ENCODE peak calls at places on chromosomes 5 and 9, in nine cellular contexts. One of them, this sample, is unnamed.

GRCh38 chr9:74284596-74284995 is 212.5 kb upstream of the RORB start:
- DNase-seq in mesendoderm: no peak
- DNase-seq in effector memory CD4-positive, alpha-beta T cell: no peak
- DNase-seq in CD4-positive, alpha-beta memory T cell: no peak
- DNase-seq in sigmoid colon: no peak
- DNase-seq in mesenchymal stem cell: no peak
- DNase-seq in neuronal stem cell: no peak
- DNase-seq in pancreas: no peak
- DNase-seq in body of pancreas: no peak
- DNase-seq in this sample: no peak

GRCh38 chr5:96250782-96251181 is 182.3 kb downstream of the PCSK1 start:
- DNase-seq in mesendoderm: no peak
- DNase-seq in mesenchymal stem cell: no peak
- DNase-seq in effector memory CD4-positive, alpha-beta T cell: no peak
- DNase-seq in CD4-positive, alpha-beta memory T cell: no peak
- DNase-seq in body of pancreas: no peak
- DNase-seq in sigmoid colon: no peak
- DNase-seq in pancreas: no peak
- DNase-seq in neuronal stem cell: no peak
- DNase-seq in this sample: no peak

GRCh38 chr9:37953775-37954437 is 50.0 kb upstream of the SLC25A51 start:
- DNase-seq in effector memory CD4-positive, alpha-beta T cell: no peak
- DNase-seq in CD4-positive, alpha-beta memory T cell: no peak
- DNase-seq in pancreas: no peak
- DNase-seq in body of pancreas: no peak
- DNase-seq in mesenchymal stem cell: peak; percentile 99
- DNase-seq in mesendoderm: peak; percentile 56
- DNase-seq in neuronal stem cell: no peak
- DNase-seq in sigmoid colon: no peak
- DNase-seq in this sample: peak; percentile 92

GRCh38 chr5:43631182-43631910 is 28.4 kb downstream of the NNT start:
- DNase-seq in mesenchymal stem cell: peak; percentile 84
- DNase-seq in sigmoid colon: peak; percentile 71
- DNase-seq in CD4-positive, alpha-beta memory T cell: peak; percentile 37
- DNase-seq in effector memory CD4-positive, alpha-beta T cell: no peak
- DNase-seq in mesendoderm: peak; percentile 91
- DNase-seq in pancreas: peak; percentile 47
- DNase-seq in neuronal stem cell: peak; percentile 65
- DNase-seq in body of pancreas: peak; percentile 69
- DNase-seq in this sample: no peak

GRCh38 chr9:131872006-131872405 is 132.1 kb upstream of the RAPGEF1 start:
- DNase-seq in sigmoid colon: no peak
- DNase-seq in body of pancreas: no peak
- DNase-seq in CD4-positive, alpha-beta memory T cell: no peak
- DNase-seq in effector memory CD4-positive, alpha-beta T cell: no peak
- DNase-seq in pancreas: no peak
- DNase-seq in neuronal stem cell: no peak
- DNase-seq in mesendoderm: peak; percentile 32
- DNase-seq in mesenchymal stem cell: no peak
- DNase-seq in this sample: no peak

GRCh38 chr9:128819716-128820664 is 1.7 kb downstream of the ENDOG start:
- DNase-seq in effector memory CD4-positive, alpha-beta T cell: no peak
- DNase-seq in neuronal stem cell: no peak
- DNase-seq in body of pancreas: peak; percentile 27
- DNase-seq in CD4-positive, alpha-beta memory T cell: no peak
- DNase-seq in mesenchymal stem cell: peak; percentile 80
- DNase-seq in pancreas: no peak
- DNase-seq in mesendoderm: peak; percentile 36
- DNase-seq in sigmoid colon: peak; percentile 91
- DNase-seq in this sample: no peak

GRCh38 chr5:100731768-100732167 is 171.3 kb downstream of the ST8SIA4 start:
- DNase-seq in mesendoderm: no peak
- DNase-seq in mesenchymal stem cell: peak; percentile 2
- DNase-seq in effector memory CD4-positive, alpha-beta T cell: peak; percentile 0
- DNase-seq in pancreas: no peak
- DNase-seq in CD4-positive, alpha-beta memory T cell: peak; percentile 38
- DNase-seq in body of pancreas: no peak
- DNase-seq in sigmoid colon: no peak
- DNase-seq in neuronal stem cell: no peak
- DNase-seq in this sample: no peak

GRCh38 chr5:56309262-56309826 is 76.2 kb upstream of the ANKRD55 start:
- DNase-seq in mesendoderm: no peak
- DNase-seq in neuronal stem cell: no peak
- DNase-seq in effector memory CD4-positive, alpha-beta T cell: no peak
- DNase-seq in CD4-positive, alpha-beta memory T cell: no peak
- DNase-seq in pancreas: no peak
- DNase-seq in mesenchymal stem cell: peak; percentile 34
- DNase-seq in sigmoid colon: no peak
- DNase-seq in body of pancreas: no peak
- DNase-seq in this sample: no peak

GRCh38 chr5:103474671-103475070 is 87.9 kb downstream of the NUDT12 start:
- DNase-seq in neuronal stem cell: no peak
- DNase-seq in sigmoid colon: no peak
- DNase-seq in effector memory CD4-positive, alpha-beta T cell: no peak
- DNase-seq in mesendoderm: no peak
- DNase-seq in pancreas: no peak
- DNase-seq in mesenchymal stem cell: no peak
- DNase-seq in body of pancreas: no peak
- DNase-seq in CD4-positive, alpha-beta memory T cell: no peak
- DNase-seq in this sample: no peak

GRCh38 chr5:154189256-154189818 is 1.2 kb upstream of the GALNT10 start:
- DNase-seq in mesendoderm: no peak
- DNase-seq in body of pancreas: no peak
- DNase-seq in neuronal stem cell: no peak
- DNase-seq in sigmoid colon: peak; percentile 75
- DNase-seq in mesenchymal stem cell: peak; percentile 36
- DNase-seq in pancreas: no peak
- DNase-seq in CD4-positive, alpha-beta memory T cell: no peak
- DNase-seq in effector memory CD4-positive, alpha-beta T cell: no peak
- DNase-seq in this sample: no peak

GRCh38 chr9:133938086-133938485 is 54.0 kb downstream of the VAV2 start:
- DNase-seq in CD4-positive, alpha-beta memory T cell: no peak
- DNase-seq in neuronal stem cell: no peak
- DNase-seq in mesenchymal stem cell: no peak
- DNase-seq in mesendoderm: no peak
- DNase-seq in body of pancreas: no peak
- DNase-seq in effector memory CD4-positive, alpha-beta T cell: no peak
- DNase-seq in pancreas: no peak
- DNase-seq in sigmoid colon: no peak
- DNase-seq in this sample: no peak

GRCh38 chr5:64166201-64166959 is 737 bp downstream of the RNF180 start:
- DNase-seq in neuronal stem cell: peak; percentile 18
- DNase-seq in effector memory CD4-positive, alpha-beta T cell: no peak
- DNase-seq in pancreas: no peak
- DNase-seq in body of pancreas: no peak
- DNase-seq in sigmoid colon: peak; percentile 62
- DNase-seq in mesenchymal stem cell: peak; percentile 13
- DNase-seq in CD4-positive, alpha-beta memory T cell: no peak
- DNase-seq in mesendoderm: peak; percentile 38
- DNase-seq in this sample: no peak

GRCh38 chr9:94685359-94685758 is 41.1 kb upstream of the AOPEP start:
- DNase-seq in mesendoderm: no peak
- DNase-seq in body of pancreas: no peak
- DNase-seq in sigmoid colon: no peak
- DNase-seq in mesenchymal stem cell: no peak
- DNase-seq in effector memory CD4-positive, alpha-beta T cell: no peak
- DNase-seq in neuronal stem cell: no peak
- DNase-seq in pancreas: no peak
- DNase-seq in CD4-positive, alpha-beta memory T cell: no peak
- DNase-seq in this sample: no peak

GRCh38 chr9:94681508-94681907 is 42.2 kb upstream of the FBP1 start:
- DNase-seq in sigmoid colon: peak; percentile 88
- DNase-seq in neuronal stem cell: peak; percentile 38
- DNase-seq in pancreas: peak; percentile 68
- DNase-seq in effector memory CD4-positive, alpha-beta T cell: peak; percentile 36
- DNase-seq in body of pancreas: peak; percentile 86
- DNase-seq in mesendoderm: peak; percentile 78
- DNase-seq in CD4-positive, alpha-beta memory T cell: peak; percentile 56
- DNase-seq in mesenchymal stem cell: peak; percentile 81
- DNase-seq in this sample: peak; percentile 66

GRCh38 chr9:94676446-94677148 is 37.3 kb upstream of the FBP1 start:
- DNase-seq in sigmoid colon: no peak
- DNase-seq in body of pancreas: no peak
- DNase-seq in mesendoderm: no peak
- DNase-seq in neuronal stem cell: no peak
- DNase-seq in effector memory CD4-positive, alpha-beta T cell: no peak
- DNase-seq in mesenchymal stem cell: no peak
- DNase-seq in CD4-positive, alpha-beta memory T cell: no peak
- DNase-seq in pancreas: no peak
- DNase-seq in this sample: no peak

GRCh38 chr9:94680020-94680419 is 40.7 kb upstream of the FBP1 start:
- DNase-seq in effector memory CD4-positive, alpha-beta T cell: no peak
- DNase-seq in pancreas: no peak
- DNase-seq in mesendoderm: no peak
- DNase-seq in mesenchymal stem cell: no peak
- DNase-seq in body of pancreas: no peak
- DNase-seq in neuronal stem cell: no peak
- DNase-seq in CD4-positive, alpha-beta memory T cell: no peak
- DNase-seq in sigmoid colon: no peak
- DNase-seq in this sample: no peak

GRCh38 chr9:94680621-94681020 is 41.3 kb upstream of the FBP1 start:
- DNase-seq in CD4-positive, alpha-beta memory T cell: no peak
- DNase-seq in effector memory CD4-positive, alpha-beta T cell: no peak
- DNase-seq in sigmoid colon: no peak
- DNase-seq in body of pancreas: no peak
- DNase-seq in mesendoderm: no peak
- DNase-seq in neuronal stem cell: no peak
- DNase-seq in mesenchymal stem cell: no peak
- DNase-seq in pancreas: no peak
- DNase-seq in this sample: no peak
- H3K36me3 ChIP-seq in CD4-positive, alpha-beta memory T cell: no peaks in the 10 kb centered on the region
- H3K36me3 ChIP-seq in effector memory CD4-positive, alpha-beta T cell: no peaks in the 10 kb centered on the region
- H3K36me3 ChIP-seq in sigmoid colon: no peaks in the 10 kb centered on the region
- H3K36me3 ChIP-seq in body of pancreas: no peaks in the 10 kb centered on the region
- H3K36me3 ChIP-seq in mesendoderm: no peaks in the 10 kb centered on the region
- H3K36me3 ChIP-seq in neuronal stem cell: no peaks in the 10 kb centered on the region
- H3K36me3 ChIP-seq in mesenchymal stem cell: no peaks in the 10 kb centered on the region
- H3K36me3 ChIP-seq in pancreas: no peaks in the 10 kb centered on the region
- H3K36me3 ChIP-seq in this sample: no peaks in the 10 kb centered on the region

DNA sequence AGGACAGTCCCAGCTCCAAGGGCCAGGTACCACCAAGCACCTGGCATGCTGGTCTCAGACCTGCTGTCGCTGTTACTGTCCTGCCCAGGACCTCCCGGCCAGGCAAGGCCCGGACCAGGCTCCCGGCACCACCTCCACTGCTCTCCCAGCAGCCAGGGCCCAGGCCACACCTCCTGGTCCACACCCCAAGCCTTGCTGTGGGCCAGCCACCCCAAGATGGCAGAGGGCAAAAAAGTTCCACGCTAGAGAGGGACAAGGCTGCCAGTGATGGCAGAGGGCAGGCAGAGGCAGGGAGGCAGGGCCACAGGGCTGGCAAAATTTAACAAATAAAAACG is 1.1 kb downstream of the DNLZ start:
- DNase-seq in mesendoderm: no peak
- DNase-seq in sigmoid colon: no peak
- DNase-seq in body of pancreas: no peak
- DNase-seq in pancreas: no peak
- DNase-seq in effector memory CD4-positive, alpha-beta T cell: no peak
- DNase-seq in CD4-positive, alpha-beta memory T cell: no peak
- DNase-seq in mesenchymal stem cell: no peak
- DNase-seq in neuronal stem cell: no peak
- DNase-seq in this sample: no peak
- H3K27ac ChIP-seq in mesendoderm: no peak overlapping the region
- H3K27ac ChIP-seq in sigmoid colon: peak overlapping the region; percentile 90
- H3K27ac ChIP-seq in body of pancreas: peak overlapping the region; percentile 95
- H3K27ac ChIP-seq in pancreas: peak overlapping the region; percentile 44
- H3K27ac ChIP-seq in effector memory CD4-positive, alpha-beta T cell: no peak overlapping the region
- H3K27ac ChIP-seq in CD4-positive, alpha-beta memory T cell: peak overlapping the region; percentile 76
- H3K27ac ChIP-seq in mesenchymal stem cell: no peak overlapping the region
- H3K27ac ChIP-seq in neuronal stem cell: no peak overlapping the region
- H3K27ac ChIP-seq in this sample: no peak overlapping the region

DNA sequence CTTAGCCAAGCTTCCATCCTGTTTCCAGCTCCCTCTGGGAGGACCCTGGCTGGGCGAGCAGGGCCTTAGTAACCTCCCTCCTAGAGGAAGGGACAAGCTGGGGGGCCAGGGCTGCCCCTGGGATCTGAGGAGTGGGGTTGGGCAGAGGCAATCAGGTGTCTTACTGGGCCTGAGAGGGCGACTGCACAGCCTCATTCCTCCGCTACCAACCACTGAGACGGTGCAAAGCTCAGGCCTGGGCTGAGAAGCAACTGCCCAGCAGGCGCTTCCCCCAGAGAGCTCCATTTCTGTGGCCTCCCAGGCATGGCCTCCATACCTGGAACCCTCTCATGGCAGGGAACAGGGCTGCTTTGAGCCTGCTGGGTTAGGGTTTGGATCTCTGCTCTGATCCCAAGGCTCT is 18.8 kb upstream of the GFPT2 start:
- DNase-seq in pancreas: no peak
- DNase-seq in effector memory CD4-positive, alpha-beta T cell: no peak
- DNase-seq in mesenchymal stem cell: no peak
- DNase-seq in mesendoderm: no peak
- DNase-seq in body of pancreas: no peak
- DNase-seq in neuronal stem cell: no peak
- DNase-seq in sigmoid colon: no peak
- DNase-seq in CD4-positive, alpha-beta memory T cell: no peak
- DNase-seq in this sample: no peak
- H3K36me3 ChIP-seq in pancreas: no peaks in the 10 kb centered on the region
- H3K36me3 ChIP-seq in effector memory CD4-positive, alpha-beta T cell: no peaks in the 10 kb centered on the region
- H3K36me3 ChIP-seq in mesenchymal stem cell: no peaks in the 10 kb centered on the region
- H3K36me3 ChIP-seq in mesendoderm: no peaks in the 10 kb centered on the region
- H3K36me3 ChIP-seq in body of pancreas: no peaks in the 10 kb centered on the region
- H3K36me3 ChIP-seq in neuronal stem cell: no peaks in the 10 kb centered on the region
- H3K36me3 ChIP-seq in sigmoid colon: no peaks in the 10 kb centered on the region
- H3K36me3 ChIP-seq in CD4-positive, alpha-beta memory T cell: no peaks in the 10 kb centered on the region
- H3K36me3 ChIP-seq in this sample: no peaks in the 10 kb centered on the region

GRCh38 chr9:3251309-3251708 is 274.5 kb downstream of the RFX3 start:
- DNase-seq in CD4-positive, alpha-beta memory T cell: no peak
- DNase-seq in sigmoid colon: no peak
- DNase-seq in pancreas: no peak
- DNase-seq in neuronal stem cell: no peak
- DNase-seq in mesenchymal stem cell: no peak
- DNase-seq in mesendoderm: no peak
- DNase-seq in body of pancreas: no peak
- DNase-seq in effector memory CD4-positive, alpha-beta T cell: no peak
- DNase-seq in this sample: no peak

GRCh38 chr9:3246231-3246630 is 279.6 kb downstream of the RFX3 start:
- DNase-seq in pancreas: no peak
- DNase-seq in effector memory CD4-positive, alpha-beta T cell: no peak
- DNase-seq in CD4-positive, alpha-beta memory T cell: no peak
- DNase-seq in neuronal stem cell: no peak
- DNase-seq in mesenchymal stem cell: no peak
- DNase-seq in sigmoid colon: no peak
- DNase-seq in mesendoderm: no peak
- DNase-seq in body of pancreas: no peak
- DNase-seq in this sample: no peak

GRCh38 chr9:3244963-3245653 is 280.7 kb downstream of the RFX3 start:
- DNase-seq in pancreas: no peak
- DNase-seq in body of pancreas: no peak
- DNase-seq in sigmoid colon: no peak
- DNase-seq in effector memory CD4-positive, alpha-beta T cell: no peak
- DNase-seq in mesenchymal stem cell: peak; percentile 61
- DNase-seq in neuronal stem cell: no peak
- DNase-seq in CD4-positive, alpha-beta memory T cell: no peak
- DNase-seq in mesendoderm: peak; percentile 14
- DNase-seq in this sample: no peak

GRCh38 chr9:3243676-3244075 is 282.1 kb downstream of the RFX3 start:
- DNase-seq in mesendoderm: no peak
- DNase-seq in pancreas: peak; percentile 21
- DNase-seq in sigmoid colon: no peak
- DNase-seq in CD4-positive, alpha-beta memory T cell: no peak
- DNase-seq in effector memory CD4-positive, alpha-beta T cell: no peak
- DNase-seq in body of pancreas: peak; percentile 47
- DNase-seq in mesenchymal stem cell: no peak
- DNase-seq in neuronal stem cell: no peak
- DNase-seq in this sample: no peak

GRCh38 chr9:3247211-3247610 is 278.6 kb downstream of the RFX3 start:
- DNase-seq in mesendoderm: no peak
- DNase-seq in pancreas: no peak
- DNase-seq in body of pancreas: no peak
- DNase-seq in effector memory CD4-positive, alpha-beta T cell: no peak
- DNase-seq in sigmoid colon: no peak
- DNase-seq in mesenchymal stem cell: no peak
- DNase-seq in CD4-positive, alpha-beta memory T cell: no peak
- DNase-seq in neuronal stem cell: no peak
- DNase-seq in this sample: no peak
- H3K27ac ChIP-seq in mesendoderm: no peak overlapping the region
- H3K27ac ChIP-seq in pancreas: no peak overlapping the region
- H3K27ac ChIP-seq in body of pancreas: no peak overlapping the region
- H3K27ac ChIP-seq in effector memory CD4-positive, alpha-beta T cell: no peak overlapping the region
- H3K27ac ChIP-seq in sigmoid colon: no peak overlapping the region
- H3K27ac ChIP-seq in mesenchymal stem cell: no peak overlapping the region
- H3K27ac ChIP-seq in CD4-positive, alpha-beta memory T cell: no peak overlapping the region
- H3K27ac ChIP-seq in neuronal stem cell: no peak overlapping the region
- H3K27ac ChIP-seq in this sample: no peak overlapping the region